ENCODE peak calls at places on chromosomes 16 and 17, in four cellular contexts. One of them, this sample, is unnamed.

GRCh38 chr16:72036098-72036497 is 18.2 kb upstream of the HP start:
- DNase-seq in neural progenitor cell: no peak
- DNase-seq in IMR-90: no peak
- DNase-seq in heart right ventricle: no peak
- DNase-seq in this sample: no peak

GRCh38 chr16:66508261-66508913 is 41.5 kb downstream of the TK2 start:
- DNase-seq in neural progenitor cell: no peak
- DNase-seq in IMR-90: no peak
- DNase-seq in heart right ventricle: no peak
- DNase-seq in this sample: no peak

GRCh38 chr16:17461951-17462729 is 8.6 kb downstream of the XYLT1 start:
- DNase-seq in neural progenitor cell: peak; percentile 56
- DNase-seq in IMR-90: no peak
- DNase-seq in heart right ventricle: no peak
- DNase-seq in this sample: no peak

GRCh38 chr16:58492066-58492465 is 7.9 kb upstream of the NDRG4 start:
- DNase-seq in neural progenitor cell: no peak
- DNase-seq in IMR-90: no peak
- DNase-seq in heart right ventricle: no peak
- DNase-seq in this sample: no peak

GRCh38 chr16:268141-269053 is 7.3 kb downstream of the RGS11 start:
- DNase-seq in neural progenitor cell: no peak
- DNase-seq in IMR-90: no peak
- DNase-seq in heart right ventricle: no peak
- DNase-seq in this sample: peak; percentile 53

GRCh38 chr16:73179671-73180370 is 131.9 kb upstream of the ZFHX3 start:
- DNase-seq in neural progenitor cell: no peak
- DNase-seq in IMR-90: no peak
- DNase-seq in heart right ventricle: peak; percentile 33
- DNase-seq in this sample: no peak

GRCh38 chr17:7835818-7836595 is 2.0 kb downstream of the KDM6B start:
- DNase-seq in neural progenitor cell: peak; percentile 77
- DNase-seq in IMR-90: peak; percentile 58
- DNase-seq in heart right ventricle: peak; percentile 82
- DNase-seq in this sample: peak; percentile 71

GRCh38 chr17:56031636-56032035 is 121.6 kb upstream of the ANKFN1 start:
- DNase-seq in neural progenitor cell: no peak
- DNase-seq in IMR-90: no peak
- DNase-seq in heart right ventricle: no peak
- DNase-seq in this sample: no peak

GRCh38 chr16:87012954-87013938 is 303.9 kb downstream of the C16orf95 start:
- DNase-seq in neural progenitor cell: no peak
- DNase-seq in IMR-90: no peak
- DNase-seq in heart right ventricle: no peak
- DNase-seq in this sample: no peak

GRCh38 chr16:12057276-12057675 is 80.7 kb downstream of the SNX29 start:
- DNase-seq in neural progenitor cell: no peak
- DNase-seq in IMR-90: peak; percentile 70
- DNase-seq in heart right ventricle: no peak
- DNase-seq in this sample: peak; percentile 58

GRCh38 chr17:27236710-27237315 is 57.1 kb upstream of the WSB1 start:
- DNase-seq in neural progenitor cell: peak; percentile 73
- DNase-seq in IMR-90: peak; percentile 75
- DNase-seq in heart right ventricle: no peak
- DNase-seq in this sample: peak; percentile 67

GRCh38 chr16:8346291-8346690 is 244.0 kb downstream of the TMEM114 start:
- DNase-seq in neural progenitor cell: peak; percentile 77
- DNase-seq in IMR-90: no peak
- DNase-seq in heart right ventricle: no peak
- DNase-seq in this sample: no peak

GRCh38 chr17:18226284-18226945 is 980 bp downstream of the LLGL1 start:
- DNase-seq in neural progenitor cell: no peak
- DNase-seq in IMR-90: peak; percentile 11
- DNase-seq in heart right ventricle: no peak
- DNase-seq in this sample: peak; percentile 48

DNA sequence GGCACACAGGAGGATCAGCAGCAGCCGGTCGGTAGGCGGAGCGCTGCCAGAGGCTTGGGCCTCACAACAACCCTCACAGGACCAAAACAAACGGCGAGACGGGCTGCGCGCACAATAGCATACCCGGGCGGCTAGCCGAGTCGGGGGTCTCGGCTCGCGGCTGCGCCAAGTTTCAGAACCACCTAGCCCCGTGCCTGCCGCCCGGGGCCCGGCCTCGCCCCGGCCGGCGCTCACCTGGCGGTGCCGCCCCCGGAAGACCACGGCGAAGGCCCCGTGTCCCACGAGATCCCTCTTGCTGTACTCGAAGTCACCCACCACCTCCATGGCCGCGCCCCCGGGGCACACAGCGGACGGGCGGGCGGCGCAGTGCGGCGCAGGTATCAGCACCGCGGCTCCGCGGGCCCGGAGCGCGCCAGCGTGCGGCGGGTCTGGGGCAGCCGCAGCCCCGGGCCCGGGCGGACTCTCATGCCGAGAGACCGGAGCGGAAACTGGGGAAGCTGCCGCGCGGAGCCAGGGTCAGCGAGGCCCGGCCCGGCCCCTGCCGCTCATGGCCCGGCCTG is 562 bp downstream of the ULK2 start:
- DNase-seq in neural progenitor cell: peak; percentile 88
- DNase-seq in IMR-90: peak; percentile 54
- DNase-seq in heart right ventricle: peak; percentile 72
- DNase-seq in this sample: peak; percentile 78
- TF ChIP-seq CTCF in neural progenitor cell: peak; percentile 44
- TF ChIP-seq CTCF in IMR-90: peak; percentile 31
- TF ChIP-seq CTCF in heart right ventricle: peak; percentile 43
- TF ChIP-seq CTCF in this sample: no peak

GRCh38 chr17:3502466-3502865 is 26.7 kb downstream of the ASPA start:
- DNase-seq in neural progenitor cell: no peak
- DNase-seq in IMR-90: no peak
- DNase-seq in heart right ventricle: no peak
- DNase-seq in this sample: no peak
- H3K4me1 ChIP-seq in neural progenitor cell: no peaks in the 10 kb centered on the region
- H3K4me1 ChIP-seq in IMR-90: no peaks in the 10 kb centered on the region
- H3K4me1 ChIP-seq in heart right ventricle: no peaks in the 10 kb centered on the region
- H3K4me1 ChIP-seq in this sample: no peaks in the 10 kb centered on the region

GRCh38 chr16:82011199-82011641 is at the start of gene SDR42E1:
- DNase-seq in neural progenitor cell: no peak
- DNase-seq in IMR-90: no peak
- DNase-seq in heart right ventricle: no peak
- DNase-seq in this sample: no peak

GRCh38 chr16:82007189-82007588 is 4.1 kb downstream of the SDR42E1 start:
- DNase-seq in neural progenitor cell: no peak
- DNase-seq in IMR-90: no peak
- DNase-seq in heart right ventricle: no peak
- DNase-seq in this sample: no peak

GRCh38 chr16:82008957-82009592 is 2.2 kb downstream of the SDR42E1 start:
- DNase-seq in neural progenitor cell: no peak
- DNase-seq in IMR-90: no peak
- DNase-seq in heart right ventricle: no peak
- DNase-seq in this sample: no peak

GRCh38 chr16:82005491-82005830 is 5.8 kb downstream of the SDR42E1 start:
- DNase-seq in neural progenitor cell: no peak
- DNase-seq in IMR-90: no peak
- DNase-seq in heart right ventricle: no peak
- DNase-seq in this sample: no peak

GRCh38 chr16:82010649-82011048 is 621 bp downstream of the SDR42E1 start:
- DNase-seq in neural progenitor cell: no peak
- DNase-seq in IMR-90: no peak
- DNase-seq in heart right ventricle: no peak
- DNase-seq in this sample: no peak
- H3K4me3 ChIP-seq in neural progenitor cell: no peak overlapping the region
- H3K4me3 ChIP-seq in IMR-90: no peak overlapping the region
- H3K4me3 ChIP-seq in heart right ventricle: peak overlapping the region; percentile 47
- H3K4me3 ChIP-seq in this sample: no peak overlapping the region

GRCh38 chr16:84141143-84141670 is 3.8 kb downstream of the HSDL1 start:
- DNase-seq in neural progenitor cell: no peak
- DNase-seq in IMR-90: no peak
- DNase-seq in heart right ventricle: no peak
- DNase-seq in this sample: no peak

GRCh38 chr16:84143784-84144199 is 1.2 kb downstream of the HSDL1 start:
- DNase-seq in neural progenitor cell: peak; percentile 71
- DNase-seq in IMR-90: no peak
- DNase-seq in heart right ventricle: no peak
- DNase-seq in this sample: no peak

GRCh38 chr16:84143081-84143480 is 1.9 kb downstream of the HSDL1 start:
- DNase-seq in neural progenitor cell: no peak
- DNase-seq in IMR-90: no peak
- DNase-seq in heart right ventricle: no peak
- DNase-seq in this sample: no peak

GRCh38 chr16:84144859-84145639 is at the start of the genes DNAAF1 and HSDL1:
- DNase-seq in neural progenitor cell: peak; percentile 97
- DNase-seq in IMR-90: peak; percentile 73
- DNase-seq in heart right ventricle: peak; percentile 95
- DNase-seq in this sample: peak; percentile 92

GRCh38 chr16:84144301-84144858 is 597 bp downstream of the HSDL1 start:
- DNase-seq in neural progenitor cell: peak; percentile 62
- DNase-seq in IMR-90: peak; percentile 5
- DNase-seq in heart right ventricle: peak; percentile 40
- DNase-seq in this sample: peak; percentile 25
- TF ChIP-seq CTCF in neural progenitor cell: no peak
- TF ChIP-seq CTCF in IMR-90: no peak
- TF ChIP-seq CTCF in heart right ventricle: peak; percentile 9
- TF ChIP-seq CTCF in this sample: no peak

DNA sequence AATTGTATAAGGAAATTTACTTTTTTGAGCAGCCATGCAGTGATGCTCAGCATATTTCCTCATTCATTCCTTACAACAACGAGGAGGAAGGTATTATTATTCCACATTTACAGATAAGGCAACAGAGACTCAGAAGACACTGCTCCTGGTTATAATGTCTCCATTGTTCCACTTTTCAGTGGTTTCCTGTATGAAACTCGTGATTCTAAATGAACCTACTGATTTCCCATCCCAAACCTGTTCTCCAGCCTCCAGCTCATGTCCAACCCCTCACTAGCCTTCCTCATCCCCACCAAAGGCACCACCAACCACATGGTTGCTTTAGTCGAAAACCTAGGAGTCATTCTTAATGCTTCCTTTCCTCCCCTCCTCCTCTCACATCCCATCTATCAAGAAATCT is 12.5 kb upstream of the ERCC4 start:
- DNase-seq in neural progenitor cell: no peak
- DNase-seq in IMR-90: no peak
- DNase-seq in heart right ventricle: no peak
- DNase-seq in this sample: no peak
- H3K4me1 ChIP-seq in neural progenitor cell: no peaks in the 10 kb centered on the region
- H3K4me1 ChIP-seq in IMR-90: peaks cover 3% of the 10 kb centered on the region
- H3K4me1 ChIP-seq in heart right ventricle: no peaks in the 10 kb centered on the region
- H3K4me1 ChIP-seq in this sample: no peaks in the 10 kb centered on the region